ENCODE peak calls at places on chromosomes 2 and 18, in five cellular contexts. Y is NCI-H1694 treated with DMSO at 0.1 percent for 48 hours, C is activated gamma-delta T cell treated with Interleukin-2 at 50 U/mL for 16 hours, J is NCI-H69, I is NCI-H2029. T is an unnamed sample.
A peak's percentile ranks its signal among the peaks of the same experiment; 100 is the strongest.

GRCh38 chr2:207422307-207422960 is 107.3 kb upstream of the CREB1 start:
- DNase-seq in C (no peak), J (no peak), Y (no peak), I (no peak), T (no peak)

GRCh38 chr2:171923206-171923605 is 945 bp downstream of the HAT1 start:
- DNase-seq in Y (no peak), I (no peak), C (no peak), J (peak; percentile 49), T (peak; percentile 48)

GRCh38 chr2:221444106-221444505 is 128.0 kb downstream of the EPHA4 start:
- DNase-seq in J (no peak), Y (no peak), C (no peak), I (no peak), T (no peak)

GRCh38 chr2:177724398-177725287 is 332.1 kb downstream of the AGPS start:
- DNase-seq in I (no peak), C (peak; percentile 20), Y (peak; percentile 81), J (peak; percentile 74), T (peak; percentile 78)

GRCh38 chr18:36349552-36349951 is 52.0 kb downstream of the FHOD3 start:
- DNase-seq in Y (no peak), C (no peak), J (no peak), I (no peak), T (no peak)

GRCh38 chr18:79068299-79068945 is 772 bp upstream of the ATP9B start:
- DNase-seq in C (no peak), J (peak; percentile 35), Y (no peak), I (no peak), T (peak; percentile 73)

GRCh38 chr18:10131036-10131774 is 217.4 kb downstream of the VAPA start:
- DNase-seq in J (peak; percentile 81), Y (no peak), I (no peak), C (no peak), T (peak; percentile 68)

GRCh38 chr2:65103013-65103720 is 26.7 kb downstream of the RAB1A start:
- DNase-seq in J (no peak), I (peak; percentile 51), Y (peak; percentile 31), C (no peak), T (peak; percentile 43)

GRCh38 chr2:215527738-215528137 is 91.9 kb upstream of the FN1 start:
- DNase-seq in I (no peak), Y (no peak), C (no peak), J (no peak), T (no peak)

T was measured in DMS53.